ENCODE peak calls at places on chromosomes 7 and 10, in ten cellular contexts. Z is heart right ventricle; Y is effector memory CD4-positive, alpha-beta T cell; W is tibial artery; M is stomach; E is neuronal stem cell; F is A673; J is Karpas-422; G is mesendoderm; I is esophagus squamous epithelium. U is an unnamed sample. For H3K4me1, the result is how much of the 10 kb centered on the place peaks cover.

GRCh38 chr7:142873281-142873784 is 12.2 kb downstream of the TRPV6 start:
- DNase-seq in Z (no peak), Y (no peak), W (no peak), M (peak), E (no peak), F (peak), J (peak), G (peak), I (no peak), U (no peak)

GRCh38 chr10:119441151-119441821 is 101.2 kb downstream of the RGS10 start:
- DNase-seq in Z (peak), Y (no peak), W (no peak), M (no peak), E (no peak), F (no peak), J (no peak), G (no peak), I (no peak), U (no peak)

GRCh38 chr10:99652800-99653390 is 6.4 kb upstream of the ENTPD7 start:
- DNase-seq in Z (no peak), Y (no peak), W (no peak), M (no peak), E (no peak), F (no peak), J (no peak), G (no peak), I (no peak), U (no peak)

GRCh38 chr7:20647908-20648776 is 32.7 kb downstream of the ABCB5 start:
- DNase-seq in Z (no peak), Y (no peak), W (no peak), M (no peak), E (peak), F (peak), J (peak), G (peak), I (no peak), U (no peak)

GRCh38 chr10:50885097-50885859 is at the start of gene A1CF:
- DNase-seq in Z (no peak), Y (no peak), W (no peak), M (no peak), E (no peak), F (no peak), J (no peak), G (no peak), I (no peak), U (no peak)

GRCh38 chr10:11330383-11331020 is 280.9 kb downstream of the USP6NL start:
- DNase-seq in Z (no peak), Y (no peak), W (no peak), M (no peak), E (no peak), F (no peak), J (no peak), G (no peak), I (no peak), U (no peak)

GRCh38 chr10:95404460-95404858 is 113.7 kb upstream of the PDLIM1 start:
- DNase-seq in Z (no peak), Y (no peak), W (no peak), M (no peak), E (peak), F (no peak), J (no peak), G (peak), I (no peak), U (no peak)

GRCh38 chr7:13742126-13742525 is 247.3 kb downstream of the ETV1 start:
- DNase-seq in Z (no peak), Y (no peak), W (no peak), M (no peak), E (no peak), F (no peak), J (no peak), G (peak), I (no peak), U (no peak)

GRCh38 chr7:95691464-95691863 is 80.9 kb upstream of the DYNC1I1 start:
- DNase-seq in Z (no peak), Y (no peak), W (no peak), M (no peak), E (no peak), F (no peak), J (no peak), G (no peak), I (no peak), U (no peak)

GRCh38 chr10:34698979-34699378 is 116.1 kb downstream of the PARD3 start:
- DNase-seq in Z (no peak), Y (no peak), W (no peak), M (no peak), E (no peak), F (peak), J (no peak), G (peak), I (no peak), U (no peak)

GRCh38 chr10:95279042-95279820 is 11.6 kb downstream of the PDLIM1 start:
- DNase-seq in Z (no peak), Y (no peak), W (no peak), M (no peak), E (no peak), F (no peak), J (no peak), G (no peak), I (no peak), U (no peak)

GRCh38 chr7:158973440-158973839 is 117.1 kb downstream of the DYNC2I1 start:
- DNase-seq in Z (no peak), Y (peak), W (no peak), M (peak), E (no peak), F (no peak), J (peak), G (peak), I (no peak), U (no peak)

GRCh38 chr10:74983383-74983782 is 128.1 kb upstream of the SAMD8 start:
- DNase-seq in Z (no peak), Y (no peak), W (no peak), M (no peak), E (no peak), F (no peak), J (no peak), G (no peak), I (no peak), U (no peak)

GRCh38 chr10:110513949-110514348 is 16.2 kb downstream of the DUSP5 start:
- DNase-seq in Z (no peak), Y (no peak), W (no peak), M (no peak), E (no peak), F (no peak), J (no peak), G (no peak), I (no peak), U (no peak)

GRCh38 chr7:1099154-1099542 is 11.2 kb downstream of the GPER1 start:
- DNase-seq in Z (no peak), Y (no peak), W (no peak), M (no peak), E (no peak), F (no peak), J (no peak), G (no peak), I (no peak), U (no peak)

GRCh38 chr7:1100386-1100785 is 12.5 kb downstream of the GPER1 start:
- DNase-seq in Z (no peak), Y (no peak), W (no peak), M (no peak), E (no peak), F (no peak), J (no peak), G (no peak), I (no peak), U (no peak)

GRCh38 chr7:1097120-1097504 is 9.2 kb downstream of the GPER1 start:
- DNase-seq in Z (no peak), Y (no peak), W (no peak), M (no peak), E (no peak), F (no peak), J (no peak), G (no peak), I (no peak), U (no peak)

GRCh38 chr7:1099637-1100036 is 11.7 kb downstream of the GPER1 start:
- DNase-seq in Z (no peak), Y (no peak), W (no peak), M (no peak), E (no peak), F (no peak), J (no peak), G (no peak), I (no peak), U (no peak)

DNA sequence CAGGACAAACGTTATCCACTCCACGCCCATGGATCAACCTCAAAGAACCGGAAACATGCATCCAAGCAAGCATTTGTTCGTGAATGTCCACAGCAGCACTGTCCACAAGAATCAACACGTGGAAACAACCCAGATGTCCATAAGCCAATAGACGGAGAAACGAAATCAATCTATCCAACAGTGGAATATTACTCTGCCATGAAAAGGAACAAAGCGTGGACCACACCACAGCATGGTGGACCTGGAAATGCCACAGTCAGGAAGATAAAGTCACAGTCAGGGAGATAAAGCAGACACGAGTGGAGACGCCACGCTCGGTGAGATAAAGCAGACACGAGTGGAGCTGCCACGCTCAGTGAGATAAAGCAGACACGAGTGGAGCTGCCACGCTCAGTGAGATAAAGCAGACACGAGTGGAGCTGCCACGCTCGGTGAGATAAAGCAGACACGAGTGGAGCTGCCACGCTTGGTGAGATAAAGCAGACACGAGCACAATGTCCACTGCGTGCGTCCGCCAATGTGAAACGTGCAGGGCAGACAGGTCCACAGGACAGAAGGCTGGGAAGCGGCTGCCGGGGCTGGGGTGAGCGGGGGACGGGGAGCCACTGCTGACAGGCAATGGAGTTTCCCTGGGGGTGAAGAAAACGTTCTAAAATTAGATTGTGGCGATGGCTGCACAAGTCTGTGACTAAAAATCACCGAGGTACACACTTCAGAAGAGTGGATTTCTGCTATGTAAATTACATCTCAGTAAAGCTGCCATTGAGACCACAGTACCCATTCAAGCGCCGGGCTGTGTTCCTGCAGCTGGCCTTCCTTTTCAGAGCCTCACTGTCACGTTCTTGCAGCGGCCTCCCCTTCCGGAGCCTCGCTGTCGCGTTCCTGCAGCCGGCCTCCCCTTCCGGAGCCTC is 10.6 kb downstream of the GPER1 start:
- DNase-seq in Z (no peak), Y (no peak), W (no peak), M (no peak), E (no peak), F (no peak), J (no peak), G (no peak), I (no peak), U (no peak)
- H3K4me1 ChIP-seq in Z (under half), Y (under half), W (under half), M (half or more), E (under half), F (under half), J (under half), G (under half), I (under half), U (under half)

GRCh38 chr7:134999136-134999535 is 12.8 kb downstream of the AGBL3 start:
- DNase-seq in Z (no peak), Y (no peak), W (no peak), M (no peak), E (no peak), F (no peak), J (no peak), G (no peak), I (no peak), U (no peak)

GRCh38 chr7:134993877-134994456 is 7.7 kb downstream of the AGBL3 start:
- DNase-seq in Z (no peak), Y (no peak), W (no peak), M (no peak), E (no peak), F (no peak), J (no peak), G (no peak), I (no peak), U (no peak)

GRCh38 chr7:134995239-134996096 is 9.2 kb downstream of the AGBL3 start:
- DNase-seq in Z (no peak), Y (no peak), W (no peak), M (no peak), E (no peak), F (no peak), J (no peak), G (no peak), I (no peak), U (no peak)

GRCh38 chr7:134997214-134997885 is 11.0 kb downstream of the AGBL3 start:
- DNase-seq in Z (no peak), Y (no peak), W (no peak), M (no peak), E (no peak), F (no peak), J (no peak), G (no peak), I (no peak), U (no peak)

GRCh38 chr7:134996097-134996550 is 9.8 kb downstream of the AGBL3 start:
- DNase-seq in Z (no peak), Y (no peak), W (no peak), M (no peak), E (no peak), F (no peak), J (no peak), G (no peak), I (no peak), U (no peak)
- H3K4me1 ChIP-seq in Z (under half), Y (under half), W (under half), M (under half), E (under half), F (under half), J (under half), G (under half), I (under half), U (under half)

GRCh38 chr7:102874166-102874829 is 38.5 kb upstream of the LRRC17 start:
- DNase-seq in Z (no peak), Y (no peak), W (no peak), M (no peak), E (no peak), F (no peak), J (peak), G (no peak), I (no peak), U (no peak)
- H3K4me1 ChIP-seq in Z (under half), Y (under half), W (under half), M (under half), E (under half), F (under half), J (under half), G (under half), I (under half), U (under half)

DNA sequence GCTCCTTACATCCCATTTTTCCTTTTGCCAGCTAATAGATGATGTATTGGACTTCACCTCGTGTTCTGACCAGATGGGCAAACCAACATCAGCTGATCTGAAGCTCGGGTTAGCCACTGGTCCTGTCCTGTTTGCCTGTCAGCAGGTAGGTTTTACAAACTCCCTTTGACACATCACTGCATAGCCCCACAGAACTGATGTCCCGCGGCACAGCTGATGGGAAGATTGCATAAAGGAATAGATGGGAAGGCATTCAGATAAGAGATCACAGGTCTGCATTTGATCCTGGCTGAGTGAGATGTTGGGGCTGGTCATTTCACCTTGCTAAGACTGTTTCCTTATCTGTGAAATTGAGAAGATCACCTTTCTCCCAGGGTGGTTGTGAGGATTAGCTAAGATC is 37.9 kb downstream of the PDSS1 start:
- DNase-seq in Z (no peak), Y (no peak), W (no peak), M (no peak), E (no peak), F (no peak), J (no peak), G (peak), I (no peak), U (no peak)
- H3K4me1 ChIP-seq in Z (under half), Y (under half), W (under half), M (under half), E (under half), F (under half), J (under half), G (under half), I (under half), U (under half)

GRCh38 chr10:122376364-122376961 is 2.0 kb downstream of the PLEKHA1 start:
- DNase-seq in Z (no peak), Y (no peak), W (no peak), M (no peak), E (no peak), F (no peak), J (no peak), G (no peak), I (no peak), U (no peak)

GRCh38 chr10:122379041-122379440 is 4.5 kb downstream of the PLEKHA1 start:
- DNase-seq in Z (no peak), Y (no peak), W (no peak), M (no peak), E (no peak), F (no peak), J (no peak), G (no peak), I (no peak), U (no peak)

GRCh38 chr10:122381680-122382079 is 7.2 kb downstream of the PLEKHA1 start:
- DNase-seq in Z (no peak), Y (no peak), W (no peak), M (no peak), E (no peak), F (no peak), J (peak), G (no peak), I (no peak), U (no peak)

GRCh38 chr10:122380703-122381102 is 6.2 kb downstream of the PLEKHA1 start:
- DNase-seq in Z (no peak), Y (no peak), W (no peak), M (no peak), E (no peak), F (no peak), J (no peak), G (no peak), I (no peak), U (no peak)

GRCh38 chr10:122379537-122379936 is 5.0 kb downstream of the PLEKHA1 start:
- DNase-seq in Z (no peak), Y (no peak), W (no peak), M (no peak), E (no peak), F (no peak), J (no peak), G (no peak), I (no peak), U (no peak)
- H3K4me1 ChIP-seq in Z (under half), Y (under half), W (under half), M (under half), E (under half), F (under half), J (under half), G (under half), I (under half), U (under half)

GRCh38 chr7:41334071-41334862 is 368.6 kb downstream of the INHBA start:
- DNase-seq in Z (no peak), Y (no peak), W (no peak), M (no peak), E (no peak), F (no peak), J (no peak), G (no peak), I (no peak), U (no peak)

GRCh38 chr7:41336455-41336952 is 366.4 kb downstream of the INHBA start:
- DNase-seq in Z (no peak), Y (no peak), W (no peak), M (no peak), E (no peak), F (no peak), J (no peak), G (no peak), I (no peak), U (no peak)

GRCh38 chr7:41336981-41337380 is 365.9 kb downstream of the INHBA start:
- DNase-seq in Z (no peak), Y (no peak), W (no peak), M (no peak), E (no peak), F (no peak), J (no peak), G (no peak), I (no peak), U (no peak)

DNA sequence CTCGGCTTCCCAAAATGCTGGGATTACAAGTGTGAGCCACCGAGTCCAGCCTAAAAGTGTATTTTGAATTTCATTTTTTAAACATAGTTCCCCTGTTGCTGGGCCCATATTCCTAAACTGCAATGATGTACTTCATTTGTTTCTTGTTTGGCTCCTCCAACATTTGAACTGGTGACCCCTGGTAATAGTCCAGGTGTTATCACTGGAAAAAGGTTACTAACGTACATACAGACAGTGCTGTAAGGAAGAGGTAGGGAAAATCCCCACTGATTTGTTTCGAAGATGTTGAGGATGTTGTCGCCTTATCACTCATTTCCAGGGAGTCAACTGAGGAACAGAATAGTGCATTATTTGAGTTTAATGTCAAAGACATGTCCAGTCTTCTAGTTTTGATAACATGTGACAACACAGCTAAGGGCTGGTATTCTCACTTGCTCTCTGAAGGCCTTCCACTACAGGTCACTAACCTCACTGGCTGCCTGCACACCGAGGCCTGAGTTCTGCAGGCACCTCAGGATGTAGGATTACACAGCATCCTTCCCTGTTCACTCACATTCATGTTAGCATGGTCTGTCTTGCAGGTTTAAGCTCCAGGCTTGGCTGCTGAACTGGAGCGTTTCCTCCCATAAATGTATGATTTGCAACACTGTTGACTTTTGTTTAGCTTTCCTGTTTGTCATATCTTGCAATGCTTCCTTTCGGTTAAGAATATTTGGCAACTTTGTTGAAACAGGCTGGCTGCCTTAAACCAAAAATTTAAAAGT is 362.8 kb downstream of the INHBA start:
- DNase-seq in Z (no peak), Y (no peak), W (no peak), M (no peak), E (no peak), F (no peak), J (no peak), G (no peak), I (no peak), U (no peak)
- H3K4me1 ChIP-seq in Z (under half), Y (under half), W (under half), M (under half), E (under half), F (under half), J (under half), G (under half), I (under half), U (under half)

DNA sequence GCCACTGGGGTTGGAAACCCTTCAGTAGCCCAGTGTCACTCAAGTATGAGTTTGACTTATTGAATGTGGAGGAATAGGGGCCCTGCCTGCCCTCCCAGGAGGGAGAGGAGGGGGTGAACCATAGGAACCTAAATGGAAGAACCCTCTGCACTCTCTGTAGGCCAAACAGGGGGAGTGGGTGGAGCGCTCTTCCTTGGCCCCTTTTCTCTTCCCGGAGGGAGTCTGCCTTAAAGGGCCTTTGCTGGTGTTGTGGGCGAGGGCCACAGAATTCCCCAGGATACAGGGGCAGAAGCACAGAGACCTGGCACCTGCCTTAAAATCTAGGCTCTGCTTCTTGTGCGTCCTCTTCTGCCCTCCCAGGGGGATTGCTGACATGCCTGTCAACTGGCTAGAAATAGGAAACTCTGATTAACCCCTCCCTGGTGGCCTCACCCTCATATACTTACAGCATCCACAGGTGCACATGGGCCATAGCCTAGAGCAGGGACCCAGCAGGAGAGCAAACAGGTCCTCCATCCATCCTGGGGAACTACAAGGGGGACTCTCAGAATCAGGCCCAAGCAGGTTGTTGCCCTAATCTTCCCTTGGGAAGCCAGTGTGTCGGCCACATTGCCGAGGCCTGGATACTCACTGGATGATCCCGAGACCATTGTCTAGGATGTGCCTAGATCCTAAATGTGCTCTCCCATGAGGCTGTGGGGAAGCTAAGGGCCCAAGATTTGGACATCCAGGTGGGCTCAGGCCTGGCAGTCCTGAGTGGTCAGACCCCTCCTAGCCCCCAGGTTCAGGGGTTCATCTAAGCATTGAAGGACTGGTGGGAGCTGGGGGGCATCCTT is 3.4 kb downstream of the TRIM8 start:
- DNase-seq in Z (no peak), Y (no peak), W (no peak), M (no peak), E (no peak), F (no peak), J (peak), G (no peak), I (no peak), U (no peak)
- H3K4me1 ChIP-seq in Z (half or more), Y (half or more), W (half or more), M (half or more), E (half or more), F (under half), J (half or more), G (under half), I (half or more), U (half or more)